ENCODE peak calls at places on chromosomes 4 and X, in six cellular contexts. X is H9, J is IMR-90, K is H1, S is neuronal stem cell, G is mesenchymal stem cell. V is an unnamed sample.

GRCh38 chr4:72557021-72557420 is 12.0 kb downstream of the ADAMTS3 start:
- DNase-seq in X (no peak), J (no peak), K (no peak), S (no peak), G (no peak), V (no peak)

GRCh38 chrX:37998586-37999267 is 7.6 kb upstream of the SYTL5 start:
- DNase-seq in X (no peak), J (peak; percentile 80), K (no peak), S (no peak), G (peak; percentile 14), V (no peak)

GRCh38 chrX:112147206-112147605 is 64.6 kb upstream of the TRPC5 start:
- DNase-seq in X (peak; percentile 50), J (peak; percentile 29), K (no peak), S (peak; percentile 8), G (peak; percentile 32), V (peak; percentile 29)

GRCh38 chr4:52051213-52051614 is at the start of gene SPATA18:
- DNase-seq in X (peak; percentile 28), J (no peak), K (no peak), S (no peak), G (peak; percentile 37), V (no peak)

GRCh38 chr4:15920723-15921591 is 17.6 kb downstream of the FGFBP1 start:
- DNase-seq in X (no peak), J (peak; percentile 99), K (no peak), S (no peak), G (peak; percentile 96), V (no peak)

GRCh38 chr4:145540235-145540634 is 58.6 kb downstream of the SMAD1 start:
- DNase-seq in X (no peak), J (peak; percentile 51), K (no peak), S (no peak), G (no peak), V (no peak)

GRCh38 chr4:27894951-27895350 is 1034.3 kb downstream of the STIM2 start:
- DNase-seq in X (no peak), J (peak; percentile 4), K (no peak), S (no peak), G (no peak), V (no peak)

GRCh38 chr4:165364452-165365080 is 14.2 kb upstream of the CPE start:
- DNase-seq in X (no peak), J (no peak), K (no peak), S (no peak), G (peak; percentile 51), V (peak; percentile 86)

GRCh38 chr4:83504544-83504943 is 19.6 kb upstream of the ABRAXAS1 start:
- DNase-seq in X (no peak), J (no peak), K (no peak), S (no peak), G (no peak), V (no peak)

GRCh38 chrX:46582325-46582724 is 8.8 kb downstream of the CHST7 start:
- DNase-seq in X (no peak), J (peak; percentile 41), K (no peak), S (no peak), G (peak; percentile 10), V (no peak)

GRCh38 chr4:143291334-143291733 is 45.3 kb upstream of the GAB1 start:
- DNase-seq in X (no peak), J (no peak), K (no peak), S (no peak), G (no peak), V (no peak)

GRCh38 chr4:184805462-184806245 is 20.1 kb downstream of the ACSL1 start:
- DNase-seq in X (peak; percentile 44), J (no peak), K (no peak), S (no peak), G (no peak), V (no peak)

GRCh38 chr4:1567808-1568581 is 116.1 kb downstream of the FAM53A start:
- DNase-seq in X (no peak), J (no peak), K (no peak), S (no peak), G (no peak), V (no peak)

GRCh38 chr4:48137766-48138349 is 3.8 kb upstream of the TXK start:
- DNase-seq in X (no peak), J (no peak), K (no peak), S (no peak), G (no peak), V (no peak)

GRCh38 chr4:84498203-84499026 is 677 bp downstream of the NKX6-1 start:
- DNase-seq in X (peak; percentile 52), J (peak; percentile 7), K (no peak), S (no peak), G (peak; percentile 43), V (no peak)

GRCh38 chrX:31420711-31421151 is 348.9 kb upstream of the FTHL17 start:
- DNase-seq in X (no peak), J (peak; percentile 10), K (no peak), S (no peak), G (peak; percentile 48), V (peak; percentile 26)

GRCh38 chrX:85569096-85569495 is 189.6 kb upstream of the POF1B start:
- DNase-seq in X (no peak), J (no peak), K (no peak), S (no peak), G (no peak), V (no peak)

GRCh38 chr4:94475794-94476193 is 24.1 kb downstream of the PDLIM5 start:
- DNase-seq in X (no peak), J (no peak), K (no peak), S (no peak), G (no peak), V (no peak)

GRCh38 chr4:61200991-61201526 is 933 bp downstream of the ADGRL3 start:
- DNase-seq in X (peak; percentile 52), J (no peak), K (no peak), S (peak; percentile 33), G (peak; percentile 61), V (peak; percentile 74)

GRCh38 chrX:122270809-122271494 is 913.1 kb upstream of the GRIA3 start:
- DNase-seq in X (no peak), J (no peak), K (no peak), S (no peak), G (no peak), V (no peak)

GRCh38 chr4:127249066-127249766 is 383.5 kb upstream of the INTU start:
- DNase-seq in X (no peak), J (peak; percentile 54), K (no peak), S (no peak), G (peak; percentile 73), V (no peak)

GRCh38 chr4:3445111-3445820 is 3.5 kb downstream of the HGFAC start:
- DNase-seq in X (no peak), J (no peak), K (no peak), S (no peak), G (no peak), V (no peak)

GRCh38 chr4:53233396-53233795 is 132.5 kb downstream of the SCFD2 start:
- DNase-seq in X (no peak), J (peak; percentile 61), K (no peak), S (no peak), G (no peak), V (no peak)

GRCh38 chrX:149161438-149162088 is 343.5 kb downstream of the IDS start:
- DNase-seq in X (no peak), J (no peak), K (no peak), S (no peak), G (no peak), V (no peak)
- H2BK15ac ChIP-seq in X (no peak overlapping the region), J (no peak overlapping the region), K (no peak overlapping the region), S (no peak overlapping the region), G (no peak overlapping the region), V (no peak overlapping the region)

GRCh38 chr4:112702892-112703291 is 65.9 kb downstream of the LARP7 start:
- DNase-seq in X (no peak), J (no peak), K (no peak), S (no peak), G (no peak), V (peak; percentile 82)

GRCh38 chr4:112706840-112707207 is 69.9 kb downstream of the LARP7 start:
- DNase-seq in X (no peak), J (no peak), K (no peak), S (no peak), G (no peak), V (no peak)

GRCh38 chr4:112708772-112709171 is 71.8 kb downstream of the LARP7 start:
- DNase-seq in X (no peak), J (no peak), K (no peak), S (no peak), G (no peak), V (no peak)

GRCh38 chr4:112704322-112704721 is 67.4 kb downstream of the LARP7 start:
- DNase-seq in X (no peak), J (no peak), K (no peak), S (no peak), G (no peak), V (no peak)

DNA sequence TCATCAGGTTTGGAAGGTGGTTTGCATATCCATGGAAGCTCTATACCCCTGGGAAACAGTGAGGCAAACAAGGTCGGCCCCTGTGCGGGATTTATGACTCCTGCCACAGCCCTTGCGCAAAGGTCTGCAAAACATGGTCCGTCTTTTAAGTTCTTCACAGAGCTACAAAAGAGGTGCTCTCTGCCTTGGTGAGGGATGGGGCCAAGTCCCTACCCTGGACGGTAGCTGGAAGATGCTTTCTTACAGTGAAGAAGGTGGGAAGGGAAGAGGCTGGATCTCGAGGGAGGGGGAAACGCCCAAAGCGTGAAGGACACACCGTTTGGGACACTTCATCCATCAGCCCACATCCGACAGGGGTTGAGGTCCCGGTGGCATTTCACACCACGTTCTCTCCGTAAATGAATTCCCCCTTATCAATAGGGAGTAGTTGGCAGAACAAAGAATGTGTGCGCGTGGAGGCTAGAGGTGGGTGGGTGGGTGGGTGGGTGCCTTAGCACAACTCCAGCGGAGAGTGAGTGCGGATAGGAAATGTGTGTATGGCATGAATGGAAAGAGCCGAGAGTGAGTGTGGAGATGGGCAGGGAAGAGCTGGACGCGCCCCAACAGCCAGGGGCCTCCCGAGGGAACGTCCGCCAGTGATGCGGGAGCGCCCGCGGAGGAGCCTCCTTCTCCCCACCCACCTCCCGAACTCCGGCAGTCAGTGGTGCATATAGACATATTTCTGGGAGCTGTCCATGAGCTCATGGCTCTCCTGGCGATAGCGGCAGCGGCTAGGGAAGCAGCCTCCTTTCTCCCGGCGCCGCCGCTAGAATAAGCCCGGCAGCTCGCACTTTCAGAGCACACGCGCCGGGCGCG is 68.3 kb downstream of the LARP7 start:
- DNase-seq in X (peak; percentile 51), J (peak; percentile 58), K (peak; percentile 19), S (peak; percentile 35), G (peak; percentile 77), V (peak; percentile 64)
- H3K27ac ChIP-seq in X (peak overlapping the region; percentile 84), J (no peak overlapping the region), K (peak overlapping the region; percentile 84), S (no peak overlapping the region), G (no peak overlapping the region), V (peak overlapping the region; percentile 92)

DNA sequence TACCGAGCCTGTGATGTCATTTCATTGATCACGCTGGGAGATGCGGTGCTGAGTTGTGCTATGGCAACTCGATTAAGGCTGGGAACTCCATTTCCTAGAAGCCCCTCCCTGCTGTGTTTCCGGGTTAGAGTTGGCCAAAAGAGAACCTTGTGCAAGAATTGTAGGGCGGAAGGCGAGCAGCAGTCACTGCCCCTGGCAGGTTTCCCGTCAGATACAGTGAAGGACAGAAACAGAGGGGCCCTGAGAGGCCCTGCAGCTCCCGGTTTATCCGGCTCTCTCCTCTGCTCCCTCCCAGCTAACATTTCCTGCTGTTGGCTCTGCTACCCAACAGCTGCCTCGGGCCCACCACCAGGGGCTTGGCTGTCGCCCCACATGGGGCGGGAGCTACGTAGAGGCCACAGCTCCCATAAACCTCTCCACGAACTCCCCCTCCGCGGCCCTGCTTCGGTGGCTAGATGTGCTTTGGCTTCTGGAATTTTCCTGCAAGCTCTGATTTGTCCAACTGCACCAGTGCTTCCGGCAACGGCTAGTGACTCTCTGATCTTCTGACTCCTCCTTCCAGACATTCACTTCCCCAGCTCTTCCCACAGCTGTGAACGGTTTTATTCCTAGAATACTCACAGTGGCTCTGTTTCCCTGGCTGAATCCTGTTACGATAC is 74.9 kb upstream of the USP9X start:
- DNase-seq in X (peak; percentile 85), J (peak; percentile 88), K (no peak), S (no peak), G (peak; percentile 92), V (peak; percentile 69)
- H2BK15ac ChIP-seq in X (no peak overlapping the region), J (peak overlapping the region; percentile 53), K (no peak overlapping the region), S (no peak overlapping the region), G (no peak overlapping the region), V (no peak overlapping the region)

GRCh38 chr4:87035881-87036509 is 101.2 kb downstream of the AFF1 start:
- DNase-seq in X (no peak), J (no peak), K (no peak), S (no peak), G (no peak), V (no peak)
- H3K27ac ChIP-seq in X (no peak overlapping the region), J (no peak overlapping the region), K (no peak overlapping the region), S (no peak overlapping the region), G (no peak overlapping the region), V (no peak overlapping the region)